ENCODE peak calls at places on chromosomes 2 and 18, in seven cellular contexts. Z is trophoblast cell; I is type B pancreatic cell; G is activated T-helper 2 cell treated with anti-CD3 and anti-CD28 coated beads, Interferon-gamma antibody, Interleukin-2, Interleukin-4, amounts not matched to agents 10 μg/mL and 5 μg/mL and 100 μg/mL, durations not matched to agents 14 hours and 24 hours and 36 hours; L is posterior cingulate gyrus; B is DMS153; D is GM03348. U is an unnamed sample.

GRCh38 chr2:219570924-219571310 is 422 bp downstream of the OBSL1 start:
- DNase-seq in B (no peak), I (no peak), L (no peak), Z (no peak), G (no peak), D (no peak), U (no peak)

GRCh38 chr2:3284657-3285630 is 92.7 kb downstream of the EIPR1 start:
- DNase-seq in G (no peak), D (no peak), I (no peak), B (no peak), Z (no peak), L (no peak), U (no peak)

GRCh38 chr2:37569986-37570688 is 101.3 kb downstream of the CDC42EP3 start:
- DNase-seq in D (no peak), L (no peak), B (no peak), G (no peak), I (no peak), Z (no peak), U (no peak)

GRCh38 chr2:241673797-241674725 is 12.6 kb downstream of the DTYMK start:
- DNase-seq in G (no peak), I (no peak), Z (no peak), L (peak; percentile 48), D (no peak), B (no peak), U (no peak)

GRCh38 chr2:45962522-45962921 is 311.0 kb downstream of the PRKCE start:
- DNase-seq in B (no peak), D (peak; percentile 68), Z (no peak), I (no peak), G (no peak), L (peak; percentile 45), U (no peak)

GRCh38 chr2:88167740-88168139 is 2.4 kb upstream of the THNSL2 start:
- DNase-seq in B (no peak), D (no peak), Z (no peak), G (no peak), I (no peak), L (no peak), U (no peak)

GRCh38 chr2:133711226-133711625 is 143.0 kb upstream of the NCKAP5 start:
- DNase-seq in G (no peak), L (no peak), Z (no peak), D (no peak), B (no peak), I (no peak), U (no peak)

GRCh38 chr2:213451542-213452256 is 167.4 kb downstream of the SPAG16 start:
- DNase-seq in B (no peak), D (no peak), I (no peak), Z (no peak), L (no peak), G (no peak), U (no peak)

GRCh38 chr18:58180738-58181353 is 136.8 kb downstream of the NEDD4L start:
- DNase-seq in I (no peak), L (no peak), Z (peak; percentile 54), G (peak; percentile 17), B (no peak), D (peak; percentile 76), U (peak; percentile 55)

GRCh38 chr2:38708900-38709321 is 42.2 kb downstream of the SRSF7 start:
- DNase-seq in G (no peak), D (no peak), Z (no peak), B (no peak), L (no peak), I (no peak), U (no peak)

GRCh38 chr2:68726608-68727367 is 7.8 kb upstream of the ARHGAP25 start:
- DNase-seq in G (peak; percentile 77), D (no peak), Z (no peak), L (no peak), I (no peak), B (no peak), U (no peak)

GRCh38 chr2:197992482-197993133 is 188.2 kb downstream of the PLCL1 start:
- DNase-seq in G (no peak), L (no peak), Z (no peak), B (no peak), D (no peak), I (no peak), U (no peak)

GRCh38 chr2:217049931-217050330 is 190.1 kb upstream of the TNP1 start:
- DNase-seq in B (no peak), G (no peak), Z (no peak), L (no peak), I (no peak), D (peak; percentile 19), U (no peak)

GRCh38 chr18:48084858-48085257 is 154.4 kb upstream of the SMAD2 start:
- DNase-seq in L (no peak), Z (no peak), I (no peak), D (no peak), B (no peak), G (no peak), U (no peak)

GRCh38 chr2:201697899-201698298 is 545 bp downstream of the MPP4 start:
- DNase-seq in G (no peak), D (peak; percentile 63), I (no peak), B (no peak), Z (no peak), L (no peak), U (no peak)

GRCh38 chr2:161409308-161409707 is 6.8 kb upstream of the TBR1 start:
- DNase-seq in Z (no peak), D (no peak), G (no peak), I (no peak), L (no peak), B (no peak), U (no peak)

GRCh38 chr18:69484699-69485396 is 84.2 kb downstream of the DOK6 start:
- DNase-seq in Z (no peak), D (peak; percentile 39), L (no peak), B (no peak), I (no peak), G (no peak), U (no peak)

GRCh38 chr2:102317715-102318114 is 6.4 kb downstream of the IL1RL1 start:
- DNase-seq in G (no peak), I (no peak), B (no peak), D (no peak), L (no peak), Z (peak; percentile 8), U (no peak)

GRCh38 chr2:129861666-129862288 is 117.7 kb upstream of the RAB6C start:
- DNase-seq in I (no peak), D (no peak), B (no peak), G (no peak), Z (no peak), L (no peak), U (no peak)

GRCh38 chr2:61978522-61978921 is 73.0 kb downstream of the COMMD1 start:
- DNase-seq in L (no peak), I (no peak), B (no peak), G (no peak), D (no peak), Z (no peak), U (no peak)

GRCh38 chr2:224217962-224218347 is 178.9 kb upstream of the SERPINE2 start:
- DNase-seq in Z (no peak), G (no peak), D (peak; percentile 32), I (no peak), B (no peak), L (no peak), U (no peak)

GRCh38 chr2:105328281-105329196 is 996 bp downstream of the TGFBRAP1 start:
- DNase-seq in B (peak; percentile 44), Z (peak; percentile 26), I (no peak), D (no peak), L (no peak), G (no peak), U (no peak)

GRCh38 chr18:9894454-9895068 is 8.8 kb downstream of the TXNDC2 start:
- DNase-seq in B (no peak), I (no peak), Z (no peak), G (no peak), L (no peak), D (no peak), U (no peak)

GRCh38 chr2:112542974-112543760 is 902 bp downstream of the POLR1B start:
- DNase-seq in B (no peak), L (no peak), D (peak; percentile 21), Z (no peak), G (no peak), I (no peak), U (no peak)

GRCh38 chr2:176117162-176117822 is 714 bp downstream of the HOXD10 start:
- DNase-seq in I (no peak), G (no peak), D (no peak), L (no peak), B (no peak), Z (no peak), U (no peak)

GRCh38 chr2:46520108-46520507 is 40.7 kb downstream of the TMEM247 start:
- DNase-seq in Z (no peak), G (no peak), D (no peak), B (no peak), I (no peak), L (no peak), U (no peak)

GRCh38 chr2:31227711-31228125 is 6.2 kb upstream of the EHD3 start:
- DNase-seq in Z (peak; percentile 18), L (no peak), I (no peak), D (no peak), B (no peak), G (no peak), U (no peak)

GRCh38 chr2:30149513-30149912 is 2.7 kb downstream of the YPEL5 start:
- DNase-seq in G (no peak), D (no peak), B (no peak), I (no peak), L (no peak), Z (peak; percentile 60), U (no peak)

GRCh38 chr18:7760967-7761946 is 194.1 kb downstream of the PTPRM start:
- DNase-seq in B (no peak), I (no peak), Z (no peak), D (no peak), L (no peak), G (no peak), U (no peak)

GRCh38 chr2:176814740-176815367 is 397.7 kb upstream of the HNRNPA3 start:
- DNase-seq in L (no peak), Z (no peak), B (peak; percentile 28), I (no peak), D (peak; percentile 59), G (no peak), U (peak; percentile 24)

GRCh38 chr2:27051902-27052645 is 606 bp downstream of the AGBL5 start:
- DNase-seq in D (peak; percentile 26), Z (no peak), G (no peak), B (no peak), I (no peak), L (no peak), U (no peak)

GRCh38 chr2:60515751-60516226 is 37.7 kb downstream of the BCL11A start:
- DNase-seq in Z (peak; percentile 70), B (no peak), G (no peak), I (no peak), L (no peak), D (peak; percentile 80), U (no peak)

U was measured in NCI-H460.